ENCODE peak calls at places on chromosome 14, in eight cellular contexts. C is left ventricle myocardium inferior; E is stimulated activated CD8-positive, alpha-beta memory T cell treated with anti-CD3 and anti-CD28 coated beads, Interleukin-7, amount 100 ng/mL, for 1 hour; B is lung microvascular endothelial cell; Q is AG09309; A is heart left ventricle; W is activated naive CD4-positive, alpha-beta T cell treated with anti-CD3 and anti-CD28 coated beads for 36 hours; G is HL-60. T is an unnamed sample.

GRCh38 chr14:24279301-24280186 is 8.1 kb upstream of the RABGGTA start:
- DNase-seq in C (peak), E (no peak), B (peak), Q (no peak), A (peak), W (peak), G (no peak), T (no peak)

GRCh38 chr14:36129181-36129580 is 47.3 kb downstream of the PTCSC3 start:
- DNase-seq in C (no peak), E (no peak), B (no peak), Q (no peak), A (no peak), W (no peak), G (no peak), T (no peak)

GRCh38 chr14:84064756-84065155 is 1465.2 kb upstream of the FLRT2 start:
- DNase-seq in C (no peak), E (no peak), B (no peak), Q (no peak), A (no peak), W (no peak), G (no peak), T (no peak)

GRCh38 chr14:93375673-93376156 is 28.7 kb downstream of the COX8C start:
- DNase-seq in C (no peak), E (no peak), B (no peak), Q (no peak), A (no peak), W (no peak), G (peak), T (no peak)

GRCh38 chr14:36279306-36280244 is 40.9 kb downstream of the MBIP start:
- DNase-seq in C (no peak), E (no peak), B (no peak), Q (no peak), A (no peak), W (no peak), G (no peak), T (no peak)

GRCh38 chr14:93683241-93683640 is 105.0 kb downstream of the PRIMA1 start:
- DNase-seq in C (no peak), E (no peak), B (no peak), Q (no peak), A (no peak), W (no peak), G (peak), T (no peak)

GRCh38 chr14:77051101-77051500 is 22.6 kb upstream of the IRF2BPL start:
- DNase-seq in C (peak), E (no peak), B (no peak), Q (no peak), A (peak), W (no peak), G (no peak), T (no peak)

GRCh38 chr14:74619672-74620131 is 7.7 kb upstream of the LTBP2 start:
- DNase-seq in C (peak), E (no peak), B (peak), Q (peak), A (peak), W (no peak), G (no peak), T (peak)

GRCh38 chr14:92352158-92352985 is 29.4 kb downstream of the SLC24A4 start:
- DNase-seq in C (no peak), E (no peak), B (peak), Q (no peak), A (no peak), W (peak), G (peak), T (no peak)

GRCh38 chr14:20719777-20720176 is 25.9 kb upstream of the EDDM3A start:
- DNase-seq in C (no peak), E (no peak), B (no peak), Q (no peak), A (no peak), W (no peak), G (no peak), T (no peak)

GRCh38 chr14:21498540-21499526 is 12.3 kb downstream of the METTL3 start:
- DNase-seq in C (no peak), E (no peak), B (peak), Q (no peak), A (no peak), W (peak), G (peak), T (no peak)

GRCh38 chr14:97306133-97306784 is 509.1 kb downstream of the VRK1 start:
- DNase-seq in C (no peak), E (no peak), B (no peak), Q (no peak), A (no peak), W (peak), G (no peak), T (no peak)

GRCh38 chr14:99118946-99119345 is 153.1 kb downstream of the BCL11B start:
- DNase-seq in C (no peak), E (no peak), B (no peak), Q (no peak), A (no peak), W (no peak), G (no peak), T (peak)

GRCh38 chr14:103688906-103689902 is 26.0 kb downstream of the XRCC3 start:
- DNase-seq in C (peak), E (no peak), B (no peak), Q (no peak), A (peak), W (no peak), G (no peak), T (no peak)

GRCh38 chr14:75310295-75311059 is 31.8 kb downstream of the FOS start:
- DNase-seq in C (peak), E (no peak), B (peak), Q (no peak), A (peak), W (no peak), G (no peak), T (peak)